ENCODE peak calls at places on chromosome 21, in six cellular contexts. U, I, R, J, F and T are unnamed samples.

GRCh38 chr21:41147096-41147978 is 20.6 kb upstream of the BACE2 start:
- DNase-seq in U (peak), R (no peak), J (no peak), F (no peak), I (no peak), T (no peak)

GRCh38 chr21:22855581-22855980 is 1857.4 kb downstream of the NCAM2 start:
- DNase-seq in R (no peak), U (no peak), J (no peak), F (no peak), I (peak), T (no peak)

GRCh38 chr21:14414932-14415508 is 32.1 kb upstream of the HSPA13 start:
- DNase-seq in U (no peak), R (no peak), F (no peak), I (no peak), J (no peak), T (no peak)

GRCh38 chr21:42664614-42665013 is 11.2 kb downstream of the PDE9A start:
- DNase-seq in J (no peak), U (no peak), I (no peak), F (no peak), R (no peak), T (no peak)

GRCh38 chr21:42674351-42674940 is 21.0 kb downstream of the PDE9A start:
- DNase-seq in R (no peak), I (no peak), J (no peak), U (peak), F (no peak), T (no peak)

GRCh38 chr21:27219068-27219467 is 252.2 kb upstream of the ADAMTS5 start:
- DNase-seq in R (no peak), I (no peak), F (no peak), U (no peak), J (no peak), T (no peak)

GRCh38 chr21:37338671-37339526 is 27.7 kb upstream of the DYRK1A start:
- DNase-seq in R (no peak), F (peak), I (peak), U (no peak), J (peak), T (no peak)

GRCh38 chr21:42112223-42112622 is 41.1 kb downstream of the UMODL1 start:
- DNase-seq in R (no peak), J (no peak), I (no peak), U (no peak), F (no peak), T (no peak)

GRCh38 chr21:31176725-31177124 is 138.4 kb upstream of the KRTAP19-8 start:
- DNase-seq in R (no peak), J (no peak), U (no peak), F (no peak), I (no peak), T (no peak)

GRCh38 chr21:46188226-46189212 is 4.3 kb upstream of the SPATC1L start:
- DNase-seq in R (no peak), U (no peak), F (peak), I (peak), J (peak), T (no peak)

GRCh38 chr21:43696214-43696613 is 22.7 kb upstream of the PDXK start:
- DNase-seq in J (no peak), R (no peak), F (no peak), U (no peak), I (no peak), T (no peak)

GRCh38 chr21:42426424-42426823 is 22.7 kb downstream of the UBASH3A start:
- DNase-seq in R (no peak), J (no peak), F (no peak), U (no peak), I (no peak), T (no peak)

GRCh38 chr21:43692949-43693348 is 26.0 kb upstream of the PDXK start:
- DNase-seq in F (no peak), I (no peak), U (no peak), J (no peak), R (no peak), T (no peak)

GRCh38 chr21:45910548-45911221 is 70.9 kb upstream of the COL6A1 start:
- DNase-seq in J (no peak), R (no peak), I (peak), F (no peak), U (peak), T (no peak)

GRCh38 chr21:37547615-37547975 is 181.0 kb downstream of the DYRK1A start:
- DNase-seq in U (no peak), J (no peak), R (no peak), I (no peak), F (no peak), T (no peak)

GRCh38 chr21:45374826-45375455 is 30.0 kb upstream of the COL18A1 start:
- DNase-seq in U (no peak), I (no peak), R (no peak), J (no peak), F (no peak), T (no peak)

GRCh38 chr21:39660596-39660995 is 47.9 kb downstream of the B3GALT5 start:
- DNase-seq in U (no peak), J (peak), R (no peak), F (peak), I (peak), T (no peak)

GRCh38 chr21:31945576-31945975 is 72.8 kb downstream of the HUNK start:
- DNase-seq in F (no peak), U (no peak), R (no peak), J (no peak), I (no peak), T (no peak)

GRCh38 chr21:42055425-42055824 is 15.7 kb upstream of the UMODL1 start:
- DNase-seq in U (no peak), I (no peak), F (no peak), J (no peak), R (no peak), T (no peak)

GRCh38 chr21:42964561-42965560 is 9.5 kb upstream of the PKNOX1 start:
- DNase-seq in U (no peak), I (no peak), F (no peak), R (no peak), J (no peak), T (no peak)